ENCODE peak calls at places on chromosomes 4 and X, in six cellular contexts. One of them, this sample, is unnamed.

GRCh38 chr4:11805837-11806236 is 377.1 kb upstream of the HS3ST1 start:
- DNase-seq in cardiac muscle cell: peak
- DNase-seq in fibroblast of the conjunctiva: peak
- DNase-seq in H54: no peak
- DNase-seq in foreskin melanocyte: peak
- DNase-seq in hepatic stellate cell: peak
- DNase-seq in this sample: no peak

GRCh38 chr4:7073526-7074390 is 5.9 kb upstream of the GRPEL1 start:
- DNase-seq in cardiac muscle cell: peak
- DNase-seq in foreskin melanocyte: no peak
- DNase-seq in hepatic stellate cell: peak
- DNase-seq in H54: peak
- DNase-seq in fibroblast of the conjunctiva: no peak
- DNase-seq in this sample: no peak

GRCh38 chrX:17737707-17738001 is 361 bp downstream of the SCML1 start:
- DNase-seq in hepatic stellate cell: no peak
- DNase-seq in H54: no peak
- DNase-seq in foreskin melanocyte: no peak
- DNase-seq in fibroblast of the conjunctiva: no peak
- DNase-seq in cardiac muscle cell: no peak
- DNase-seq in this sample: peak

GRCh38 chr4:48255130-48255958 is 14.3 kb downstream of the TEC start:
- DNase-seq in foreskin melanocyte: no peak
- DNase-seq in H54: no peak
- DNase-seq in hepatic stellate cell: no peak
- DNase-seq in cardiac muscle cell: peak
- DNase-seq in fibroblast of the conjunctiva: no peak
- DNase-seq in this sample: no peak

GRCh38 chr4:179415842-179416223 is 1973.6 kb upstream of the AGA start:
- DNase-seq in H54: no peak
- DNase-seq in cardiac muscle cell: no peak
- DNase-seq in fibroblast of the conjunctiva: no peak
- DNase-seq in hepatic stellate cell: no peak
- DNase-seq in foreskin melanocyte: no peak
- DNase-seq in this sample: no peak

GRCh38 chr4:75555294-75556164 is at the start of gene ODAPH:
- DNase-seq in hepatic stellate cell: peak
- DNase-seq in cardiac muscle cell: no peak
- DNase-seq in H54: peak
- DNase-seq in fibroblast of the conjunctiva: no peak
- DNase-seq in foreskin melanocyte: no peak
- DNase-seq in this sample: peak

GRCh38 chrX:30906726-30907125 is 17.7 kb upstream of the TAB3 start:
- DNase-seq in foreskin melanocyte: peak
- DNase-seq in fibroblast of the conjunctiva: no peak
- DNase-seq in hepatic stellate cell: no peak
- DNase-seq in cardiac muscle cell: no peak
- DNase-seq in H54: no peak
- DNase-seq in this sample: no peak

GRCh38 chr4:54082168-54082567 is 17.8 kb upstream of the CHIC2 start:
- DNase-seq in fibroblast of the conjunctiva: peak
- DNase-seq in hepatic stellate cell: peak
- DNase-seq in cardiac muscle cell: no peak
- DNase-seq in H54: no peak
- DNase-seq in foreskin melanocyte: peak
- DNase-seq in this sample: no peak

GRCh38 chr4:182194115-182194834 is 48.9 kb upstream of the TENM3 start:
- DNase-seq in fibroblast of the conjunctiva: no peak
- DNase-seq in H54: no peak
- DNase-seq in hepatic stellate cell: no peak
- DNase-seq in cardiac muscle cell: no peak
- DNase-seq in foreskin melanocyte: no peak
- DNase-seq in this sample: no peak

GRCh38 chrX:94751611-94752010 is 1077.6 kb downstream of the FAM133A start:
- DNase-seq in cardiac muscle cell: no peak
- DNase-seq in fibroblast of the conjunctiva: no peak
- DNase-seq in hepatic stellate cell: no peak
- DNase-seq in H54: no peak
- DNase-seq in foreskin melanocyte: no peak
- DNase-seq in this sample: no peak

GRCh38 chr4:139794158-139794954 is 128.7 kb downstream of the MGST2 start:
- DNase-seq in hepatic stellate cell: no peak
- DNase-seq in H54: no peak
- DNase-seq in fibroblast of the conjunctiva: peak
- DNase-seq in foreskin melanocyte: no peak
- DNase-seq in cardiac muscle cell: no peak
- DNase-seq in this sample: no peak

GRCh38 chr4:99457270-99457669 is 22.1 kb upstream of the ADH7 start:
- DNase-seq in fibroblast of the conjunctiva: no peak
- DNase-seq in cardiac muscle cell: peak
- DNase-seq in H54: no peak
- DNase-seq in hepatic stellate cell: no peak
- DNase-seq in foreskin melanocyte: no peak
- DNase-seq in this sample: no peak

GRCh38 chrX:7115557-7115956 is 32.0 kb upstream of the STS start:
- DNase-seq in hepatic stellate cell: no peak
- DNase-seq in foreskin melanocyte: peak
- DNase-seq in cardiac muscle cell: no peak
- DNase-seq in H54: no peak
- DNase-seq in fibroblast of the conjunctiva: peak
- DNase-seq in this sample: no peak

GRCh38 chrX:108557594-108557993 is 118.0 kb downstream of the COL4A5 start:
- DNase-seq in fibroblast of the conjunctiva: no peak
- DNase-seq in cardiac muscle cell: no peak
- DNase-seq in hepatic stellate cell: no peak
- DNase-seq in foreskin melanocyte: no peak
- DNase-seq in H54: no peak
- DNase-seq in this sample: no peak

GRCh38 chrX:112731793-112732192 is 52.1 kb upstream of the LHFPL1 start:
- DNase-seq in cardiac muscle cell: no peak
- DNase-seq in H54: no peak
- DNase-seq in foreskin melanocyte: no peak
- DNase-seq in hepatic stellate cell: no peak
- DNase-seq in fibroblast of the conjunctiva: peak
- DNase-seq in this sample: no peak

GRCh38 chr4:146165840-146166239 is 9.7 kb upstream of the LSM6 start:
- DNase-seq in fibroblast of the conjunctiva: peak
- DNase-seq in foreskin melanocyte: no peak
- DNase-seq in H54: no peak
- DNase-seq in cardiac muscle cell: no peak
- DNase-seq in hepatic stellate cell: no peak
- DNase-seq in this sample: no peak

GRCh38 chrX:143648705-143649104 is 12.8 kb upstream of the SLITRK4 start:
- DNase-seq in H54: no peak
- DNase-seq in foreskin melanocyte: no peak
- DNase-seq in fibroblast of the conjunctiva: no peak
- DNase-seq in hepatic stellate cell: no peak
- DNase-seq in cardiac muscle cell: no peak
- DNase-seq in this sample: no peak

GRCh38 chr4:141142423-141142822 is 9.2 kb upstream of the RNF150 start:
- DNase-seq in foreskin melanocyte: no peak
- DNase-seq in hepatic stellate cell: no peak
- DNase-seq in cardiac muscle cell: no peak
- DNase-seq in H54: no peak
- DNase-seq in fibroblast of the conjunctiva: no peak
- DNase-seq in this sample: no peak

GRCh38 chr4:26132858-26133257 is 188.0 kb upstream of the RBPJ start:
- DNase-seq in hepatic stellate cell: no peak
- DNase-seq in fibroblast of the conjunctiva: no peak
- DNase-seq in cardiac muscle cell: no peak
- DNase-seq in foreskin melanocyte: no peak
- DNase-seq in H54: no peak
- DNase-seq in this sample: no peak

GRCh38 chrX:107684956-107685385 is 56.7 kb downstream of the PRPS1 start:
- DNase-seq in foreskin melanocyte: no peak
- DNase-seq in fibroblast of the conjunctiva: peak
- DNase-seq in hepatic stellate cell: no peak
- DNase-seq in cardiac muscle cell: peak
- DNase-seq in H54: no peak
- DNase-seq in this sample: no peak

GRCh38 chr4:16083217-16084191 is at the start of gene PROM1:
- DNase-seq in fibroblast of the conjunctiva: no peak
- DNase-seq in hepatic stellate cell: no peak
- DNase-seq in H54: no peak
- DNase-seq in foreskin melanocyte: no peak
- DNase-seq in cardiac muscle cell: peak
- DNase-seq in this sample: no peak

GRCh38 chr4:74440356-74440755 is 4.6 kb upstream of the AREG start:
- DNase-seq in hepatic stellate cell: no peak
- DNase-seq in H54: no peak
- DNase-seq in fibroblast of the conjunctiva: no peak
- DNase-seq in foreskin melanocyte: no peak
- DNase-seq in cardiac muscle cell: no peak
- DNase-seq in this sample: no peak

GRCh38 chr4:126899382-126899801 is 733.4 kb upstream of the INTU start:
- DNase-seq in foreskin melanocyte: peak
- DNase-seq in hepatic stellate cell: peak
- DNase-seq in H54: no peak
- DNase-seq in fibroblast of the conjunctiva: peak
- DNase-seq in cardiac muscle cell: peak
- DNase-seq in this sample: no peak

GRCh38 chr4:6421397-6421796 is 51.0 kb downstream of the PPP2R2C start:
- DNase-seq in foreskin melanocyte: no peak
- DNase-seq in H54: no peak
- DNase-seq in cardiac muscle cell: no peak
- DNase-seq in hepatic stellate cell: no peak
- DNase-seq in fibroblast of the conjunctiva: no peak
- DNase-seq in this sample: no peak

GRCh38 chrX:149950681-149951080 is 12.4 kb upstream of the EOLA2 start:
- DNase-seq in fibroblast of the conjunctiva: peak
- DNase-seq in H54: peak
- DNase-seq in cardiac muscle cell: peak
- DNase-seq in foreskin melanocyte: peak
- DNase-seq in hepatic stellate cell: peak
- DNase-seq in this sample: no peak

GRCh38 chr4:187814737-187815465 is 180.7 kb upstream of the ZFP42 start:
- DNase-seq in cardiac muscle cell: no peak
- DNase-seq in foreskin melanocyte: peak
- DNase-seq in fibroblast of the conjunctiva: peak
- DNase-seq in H54: no peak
- DNase-seq in hepatic stellate cell: no peak
- DNase-seq in this sample: no peak

GRCh38 chr4:76896731-76897521 is 1.0 kb downstream of the SOWAHB start:
- DNase-seq in cardiac muscle cell: peak
- DNase-seq in H54: no peak
- DNase-seq in fibroblast of the conjunctiva: no peak
- DNase-seq in foreskin melanocyte: no peak
- DNase-seq in hepatic stellate cell: peak
- DNase-seq in this sample: no peak

GRCh38 chrX:110541266-110541665 is 182.6 kb downstream of the RTL9 start:
- DNase-seq in cardiac muscle cell: no peak
- DNase-seq in fibroblast of the conjunctiva: no peak
- DNase-seq in foreskin melanocyte: no peak
- DNase-seq in hepatic stellate cell: no peak
- DNase-seq in H54: no peak
- DNase-seq in this sample: no peak

GRCh38 chrX:15128838-15129237 is 141.0 kb downstream of the ASB9 start:
- DNase-seq in H54: no peak
- DNase-seq in hepatic stellate cell: no peak
- DNase-seq in cardiac muscle cell: no peak
- DNase-seq in fibroblast of the conjunctiva: no peak
- DNase-seq in foreskin melanocyte: no peak
- DNase-seq in this sample: no peak

GRCh38 chr4:7034262-7035081 is 8.7 kb upstream of the TADA2B start:
- DNase-seq in fibroblast of the conjunctiva: no peak
- DNase-seq in foreskin melanocyte: no peak
- DNase-seq in H54: peak
- DNase-seq in cardiac muscle cell: no peak
- DNase-seq in hepatic stellate cell: peak
- DNase-seq in this sample: no peak

GRCh38 chr4:98673978-98674377 is 15.6 kb upstream of the TSPAN5 start:
- DNase-seq in foreskin melanocyte: no peak
- DNase-seq in cardiac muscle cell: no peak
- DNase-seq in hepatic stellate cell: no peak
- DNase-seq in H54: no peak
- DNase-seq in fibroblast of the conjunctiva: no peak
- DNase-seq in this sample: no peak

GRCh38 chrX:132837971-132838370 is 120.5 kb downstream of the HS6ST2 start:
- DNase-seq in cardiac muscle cell: no peak
- DNase-seq in H54: no peak
- DNase-seq in hepatic stellate cell: no peak
- DNase-seq in foreskin melanocyte: no peak
- DNase-seq in fibroblast of the conjunctiva: no peak
- DNase-seq in this sample: no peak

GRCh38 chrX:44043496-44043895 is 70.3 kb upstream of the NDP start:
- DNase-seq in hepatic stellate cell: no peak
- DNase-seq in foreskin melanocyte: no peak
- DNase-seq in H54: no peak
- DNase-seq in cardiac muscle cell: no peak
- DNase-seq in fibroblast of the conjunctiva: no peak
- DNase-seq in this sample: no peak

GRCh38 chrX:104918122-104918521 is 302.4 kb downstream of the TEX13A start:
- DNase-seq in H54: no peak
- DNase-seq in cardiac muscle cell: no peak
- DNase-seq in hepatic stellate cell: no peak
- DNase-seq in foreskin melanocyte: no peak
- DNase-seq in fibroblast of the conjunctiva: no peak
- DNase-seq in this sample: no peak

This sample was measured in activated T-helper 2 cell treated with anti-CD3 and anti-CD28 coated beads, Interferon-gamma antibody, Interleukin-2, Interleukin-4, amounts not matched to agents 10 μg/mL and 5 μg/mL and 100 μg/mL, durations not matched to agents 14 hours and 24 hours and 36 hours.